ENCODE peak calls at places on chromosomes 5 and 9, in nine cellular contexts. One of them, this sample, is unnamed.

GRCh38 chr9:13448482-13448881 is 169.0 kb upstream of the MPDZ start:
- DNase-seq in lower leg skin: no peak
- DNase-seq in RWPE2: no peak
- DNase-seq in AG09309: no peak
- DNase-seq in cardiac fibroblast: no peak
- DNase-seq in activated B cell treated with CpG ODN at 0.5 μM for 24 hours: no peak
- DNase-seq in AG04449: no peak
- DNase-seq in nephron progenitor cell: no peak
- DNase-seq in ovary: no peak
- DNase-seq in this sample: no peak

GRCh38 chr5:40828021-40828631 is 6.9 kb downstream of the RPL37 start:
- DNase-seq in lower leg skin: no peak
- DNase-seq in RWPE2: no peak
- DNase-seq in AG09309: no peak
- DNase-seq in cardiac fibroblast: no peak
- DNase-seq in activated B cell treated with CpG ODN at 0.5 μM for 24 hours: no peak
- DNase-seq in AG04449: no peak
- DNase-seq in nephron progenitor cell: no peak
- DNase-seq in ovary: no peak
- DNase-seq in this sample: no peak

GRCh38 chr9:16245756-16246440 is 624.6 kb downstream of the BNC2 start:
- DNase-seq in lower leg skin: no peak
- DNase-seq in RWPE2: no peak
- DNase-seq in AG09309: no peak
- DNase-seq in cardiac fibroblast: peak; percentile 68
- DNase-seq in activated B cell treated with CpG ODN at 0.5 μM for 24 hours: no peak
- DNase-seq in AG04449: no peak
- DNase-seq in nephron progenitor cell: no peak
- DNase-seq in ovary: no peak
- DNase-seq in this sample: no peak

GRCh38 chr9:127424669-127424986 is 446 bp downstream of the ZNF79 start:
- DNase-seq in lower leg skin: no peak
- DNase-seq in RWPE2: no peak
- DNase-seq in AG09309: no peak
- DNase-seq in cardiac fibroblast: no peak
- DNase-seq in activated B cell treated with CpG ODN at 0.5 μM for 24 hours: no peak
- DNase-seq in AG04449: no peak
- DNase-seq in nephron progenitor cell: no peak
- DNase-seq in ovary: no peak
- DNase-seq in this sample: no peak

GRCh38 chr5:138955013-138955660 is 80.0 kb upstream of the LRRTM2 start:
- DNase-seq in lower leg skin: no peak
- DNase-seq in RWPE2: peak; percentile 48
- DNase-seq in AG09309: no peak
- DNase-seq in cardiac fibroblast: no peak
- DNase-seq in activated B cell treated with CpG ODN at 0.5 μM for 24 hours: no peak
- DNase-seq in AG04449: no peak
- DNase-seq in nephron progenitor cell: no peak
- DNase-seq in ovary: no peak
- DNase-seq in this sample: no peak

GRCh38 chr5:114411380-114411931 is 49.6 kb downstream of the KCNN2 start:
- DNase-seq in lower leg skin: no peak
- DNase-seq in RWPE2: no peak
- DNase-seq in AG09309: no peak
- DNase-seq in cardiac fibroblast: no peak
- DNase-seq in activated B cell treated with CpG ODN at 0.5 μM for 24 hours: no peak
- DNase-seq in AG04449: no peak
- DNase-seq in nephron progenitor cell: no peak
- DNase-seq in ovary: no peak
- DNase-seq in this sample: no peak

GRCh38 chr5:118791986-118792734 is 196.2 kb downstream of the DTWD2 start:
- DNase-seq in lower leg skin: peak; percentile 30
- DNase-seq in RWPE2: no peak
- DNase-seq in AG09309: peak; percentile 67
- DNase-seq in cardiac fibroblast: peak; percentile 86
- DNase-seq in activated B cell treated with CpG ODN at 0.5 μM for 24 hours: no peak
- DNase-seq in AG04449: peak; percentile 44
- DNase-seq in nephron progenitor cell: peak; percentile 21
- DNase-seq in ovary: no peak
- DNase-seq in this sample: no peak

GRCh38 chr9:129182625-129183494 is 4.8 kb upstream of the IER5L start:
- DNase-seq in lower leg skin: no peak
- DNase-seq in RWPE2: no peak
- DNase-seq in AG09309: no peak
- DNase-seq in cardiac fibroblast: peak; percentile 44
- DNase-seq in activated B cell treated with CpG ODN at 0.5 μM for 24 hours: no peak
- DNase-seq in AG04449: no peak
- DNase-seq in nephron progenitor cell: peak; percentile 68
- DNase-seq in ovary: no peak
- DNase-seq in this sample: no peak

GRCh38 chr9:101705135-101705661 is 33.2 kb downstream of the GRIN3A start:
- DNase-seq in lower leg skin: peak; percentile 15
- DNase-seq in RWPE2: no peak
- DNase-seq in AG09309: no peak
- DNase-seq in cardiac fibroblast: no peak
- DNase-seq in activated B cell treated with CpG ODN at 0.5 μM for 24 hours: no peak
- DNase-seq in AG04449: no peak
- DNase-seq in nephron progenitor cell: peak; percentile 46
- DNase-seq in ovary: peak; percentile 16
- DNase-seq in this sample: no peak

GRCh38 chr5:169416583-169417196 is 115.8 kb upstream of the SLIT3 start:
- DNase-seq in lower leg skin: peak; percentile 36
- DNase-seq in RWPE2: no peak
- DNase-seq in AG09309: peak; percentile 80
- DNase-seq in cardiac fibroblast: peak; percentile 90
- DNase-seq in activated B cell treated with CpG ODN at 0.5 μM for 24 hours: peak; percentile 26
- DNase-seq in AG04449: peak; percentile 83
- DNase-seq in nephron progenitor cell: peak; percentile 57
- DNase-seq in ovary: peak; percentile 16
- DNase-seq in this sample: peak; percentile 76

GRCh38 chr5:123089572-123089970 is 530 bp downstream of the PRDM6 start:
- DNase-seq in lower leg skin: no peak
- DNase-seq in RWPE2: no peak
- DNase-seq in AG09309: no peak
- DNase-seq in cardiac fibroblast: peak; percentile 51
- DNase-seq in activated B cell treated with CpG ODN at 0.5 μM for 24 hours: no peak
- DNase-seq in AG04449: no peak
- DNase-seq in nephron progenitor cell: peak; percentile 61
- DNase-seq in ovary: peak; percentile 70
- DNase-seq in this sample: no peak

GRCh38 chr9:107839371-107839770 is 349.8 kb upstream of the KLF4 start:
- DNase-seq in lower leg skin: no peak
- DNase-seq in RWPE2: no peak
- DNase-seq in AG09309: no peak
- DNase-seq in cardiac fibroblast: no peak
- DNase-seq in activated B cell treated with CpG ODN at 0.5 μM for 24 hours: no peak
- DNase-seq in AG04449: no peak
- DNase-seq in nephron progenitor cell: no peak
- DNase-seq in ovary: no peak
- DNase-seq in this sample: no peak

GRCh38 chr5:135829681-135830383 is 4.6 kb upstream of the SLC25A48 start:
- DNase-seq in lower leg skin: peak; percentile 59
- DNase-seq in RWPE2: peak; percentile 55
- DNase-seq in AG09309: peak; percentile 5
- DNase-seq in cardiac fibroblast: peak; percentile 66
- DNase-seq in activated B cell treated with CpG ODN at 0.5 μM for 24 hours: no peak
- DNase-seq in AG04449: no peak
- DNase-seq in nephron progenitor cell: peak; percentile 82
- DNase-seq in ovary: peak; percentile 25
- DNase-seq in this sample: no peak

GRCh38 chr9:121325387-121325786 is 44.7 kb downstream of the STOM start:
- DNase-seq in lower leg skin: peak; percentile 17
- DNase-seq in RWPE2: no peak
- DNase-seq in AG09309: no peak
- DNase-seq in cardiac fibroblast: no peak
- DNase-seq in activated B cell treated with CpG ODN at 0.5 μM for 24 hours: no peak
- DNase-seq in AG04449: no peak
- DNase-seq in nephron progenitor cell: no peak
- DNase-seq in ovary: no peak
- DNase-seq in this sample: no peak

GRCh38 chr5:151569132-151570046 is 21.7 kb downstream of the FAT2 start:
- DNase-seq in lower leg skin: no peak
- DNase-seq in RWPE2: no peak
- DNase-seq in AG09309: no peak
- DNase-seq in cardiac fibroblast: peak; percentile 34
- DNase-seq in activated B cell treated with CpG ODN at 0.5 μM for 24 hours: no peak
- DNase-seq in AG04449: no peak
- DNase-seq in nephron progenitor cell: no peak
- DNase-seq in ovary: no peak
- DNase-seq in this sample: no peak

DNA sequence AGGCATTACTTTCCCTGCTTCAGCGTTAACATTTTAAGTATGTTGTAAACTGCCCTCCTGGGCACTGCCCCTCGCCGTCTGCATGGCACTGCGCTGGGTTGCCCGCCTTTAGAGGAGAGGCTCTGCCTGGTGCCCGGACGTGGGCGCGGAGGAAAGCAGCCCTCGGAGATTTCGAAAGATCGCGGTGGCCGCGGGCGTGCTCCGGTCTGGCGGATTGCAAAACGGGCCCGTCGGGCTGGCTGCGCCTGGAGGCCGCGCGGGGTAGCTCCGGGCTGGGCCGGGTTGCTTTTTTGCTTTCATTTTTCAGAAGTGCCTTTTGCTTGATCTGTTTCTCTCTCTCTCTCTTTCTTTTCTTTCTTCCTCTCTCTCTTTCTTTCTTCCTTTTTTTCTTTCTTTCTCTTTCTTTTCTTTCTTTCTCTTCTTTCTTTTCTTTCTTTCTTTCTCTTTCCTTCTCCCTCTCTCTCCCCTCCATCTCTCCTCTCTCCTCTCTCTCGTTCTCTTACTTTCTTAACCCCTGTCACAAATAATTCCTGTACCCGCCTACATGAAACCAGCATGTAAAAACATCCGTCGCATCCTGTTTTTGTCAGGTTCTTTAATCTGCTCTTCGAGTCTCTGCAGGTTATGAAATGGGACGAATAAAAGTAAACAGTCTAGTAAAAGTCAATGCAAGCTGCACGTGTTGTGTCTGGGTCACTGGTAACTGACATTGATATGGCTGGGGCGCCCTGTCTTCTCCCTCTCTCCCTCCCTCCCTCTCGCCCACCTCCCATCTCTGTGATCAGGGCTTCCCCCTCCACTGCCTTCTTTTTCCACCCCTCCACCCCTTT is 1.7 kb downstream of the FST start:
- DNase-seq in lower leg skin: peak; percentile 74
- DNase-seq in RWPE2: peak; percentile 83
- DNase-seq in AG09309: no peak
- DNase-seq in cardiac fibroblast: peak; percentile 86
- DNase-seq in activated B cell treated with CpG ODN at 0.5 μM for 24 hours: peak; percentile 40
- DNase-seq in AG04449: no peak
- DNase-seq in nephron progenitor cell: peak; percentile 68
- DNase-seq in ovary: peak; percentile 56
- DNase-seq in this sample: peak; percentile 94
- TF ChIP-seq CTCF in lower leg skin: no peak
- TF ChIP-seq CTCF in RWPE2: no peak
- TF ChIP-seq CTCF in AG09309: no peak
- TF ChIP-seq CTCF in cardiac fibroblast: peak; percentile 35
- TF ChIP-seq CTCF in activated B cell treated with CpG ODN at 0.5 μM for 24 hours: peak; percentile 24
- TF ChIP-seq CTCF in AG04449: peak; percentile 21
- TF ChIP-seq CTCF in nephron progenitor cell: no peak
- TF ChIP-seq CTCF in ovary: peak; percentile 32
- TF ChIP-seq CTCF in this sample: peak; percentile 23

DNA sequence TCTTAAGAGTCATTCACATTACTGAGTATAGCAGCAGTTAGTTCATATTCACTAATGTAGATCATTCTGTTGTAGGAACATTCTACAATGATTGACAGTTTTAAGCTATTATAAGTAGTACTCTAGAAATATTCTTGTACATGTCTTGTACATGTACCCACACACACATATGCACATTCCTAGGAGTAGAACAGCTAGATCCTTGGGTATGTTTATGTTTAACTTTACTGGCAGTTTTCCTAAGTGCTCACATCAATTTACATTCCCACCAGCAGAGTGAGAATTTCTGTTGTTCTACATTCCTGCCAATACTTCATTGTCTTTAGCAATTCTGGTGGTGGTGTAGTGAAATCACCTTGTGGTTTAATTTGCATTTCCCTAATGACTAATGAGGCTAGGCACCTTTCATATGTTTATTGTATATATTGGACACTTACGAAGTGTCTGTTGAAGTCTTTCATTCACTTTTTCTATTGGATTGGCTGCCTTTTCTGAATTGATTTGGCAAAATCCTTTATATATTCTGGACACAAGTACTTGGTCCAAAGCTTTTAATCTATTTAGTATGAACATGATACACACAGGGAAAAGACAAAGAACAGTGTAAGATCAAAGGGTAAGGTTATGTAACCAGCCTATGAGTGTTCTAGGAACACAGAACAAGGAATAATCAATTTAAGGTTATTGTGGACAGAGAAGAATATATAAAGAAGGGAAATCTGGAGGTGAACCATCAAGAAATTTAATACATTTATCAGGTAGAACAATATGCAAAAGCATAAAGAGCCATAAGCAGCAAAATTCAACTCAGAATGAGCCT is 95.6 kb downstream of the MLLT3 start:
- DNase-seq in lower leg skin: no peak
- DNase-seq in RWPE2: no peak
- DNase-seq in AG09309: no peak
- DNase-seq in cardiac fibroblast: peak; percentile 12
- DNase-seq in activated B cell treated with CpG ODN at 0.5 μM for 24 hours: no peak
- DNase-seq in AG04449: no peak
- DNase-seq in nephron progenitor cell: no peak
- DNase-seq in ovary: no peak
- DNase-seq in this sample: no peak
- TF ChIP-seq CTCF in lower leg skin: no peak
- TF ChIP-seq CTCF in RWPE2: no peak
- TF ChIP-seq CTCF in AG09309: no peak
- TF ChIP-seq CTCF in cardiac fibroblast: peak; percentile 29
- TF ChIP-seq CTCF in activated B cell treated with CpG ODN at 0.5 μM for 24 hours: no peak
- TF ChIP-seq CTCF in AG04449: peak; percentile 27
- TF ChIP-seq CTCF in nephron progenitor cell: no peak
- TF ChIP-seq CTCF in ovary: no peak
- TF ChIP-seq CTCF in this sample: no peak

GRCh38 chr9:136264046-136264802 is 18.6 kb upstream of the QSOX2 start:
- DNase-seq in lower leg skin: no peak
- DNase-seq in RWPE2: no peak
- DNase-seq in AG09309: no peak
- DNase-seq in cardiac fibroblast: no peak
- DNase-seq in activated B cell treated with CpG ODN at 0.5 μM for 24 hours: no peak
- DNase-seq in AG04449: no peak
- DNase-seq in nephron progenitor cell: no peak
- DNase-seq in ovary: no peak
- DNase-seq in this sample: no peak
- TF ChIP-seq CTCF in lower leg skin: no peak
- TF ChIP-seq CTCF in RWPE2: no peak
- TF ChIP-seq CTCF in AG09309: no peak
- TF ChIP-seq CTCF in cardiac fibroblast: no peak
- TF ChIP-seq CTCF in activated B cell treated with CpG ODN at 0.5 μM for 24 hours: no peak
- TF ChIP-seq CTCF in AG04449: no peak
- TF ChIP-seq CTCF in nephron progenitor cell: peak; percentile 21
- TF ChIP-seq CTCF in ovary: no peak
- TF ChIP-seq CTCF in this sample: no peak

DNA sequence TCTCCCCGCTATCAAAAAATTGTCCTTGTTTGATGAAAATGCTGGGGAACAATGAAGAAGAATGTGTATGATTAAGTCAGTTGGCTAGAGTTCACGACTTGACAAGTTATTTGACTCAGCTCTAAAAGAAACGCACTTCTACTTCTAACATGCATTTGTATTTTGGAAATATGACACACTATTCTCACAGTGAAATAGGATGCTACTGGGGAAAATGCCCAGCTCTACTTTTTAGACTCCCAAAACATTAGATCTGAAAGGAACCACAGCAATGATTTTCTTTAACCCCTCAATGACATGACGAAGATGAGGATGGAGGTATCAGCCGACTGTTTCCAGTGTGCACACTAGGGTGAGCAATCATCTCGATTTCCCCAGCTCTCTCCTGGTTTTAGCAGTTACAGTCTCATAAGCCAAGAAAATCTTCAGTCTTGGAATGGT is 83.6 kb upstream of the PCSK1 start:
- DNase-seq in lower leg skin: no peak
- DNase-seq in RWPE2: no peak
- DNase-seq in AG09309: no peak
- DNase-seq in cardiac fibroblast: peak; percentile 59
- DNase-seq in activated B cell treated with CpG ODN at 0.5 μM for 24 hours: no peak
- DNase-seq in AG04449: no peak
- DNase-seq in nephron progenitor cell: no peak
- DNase-seq in ovary: no peak
- DNase-seq in this sample: no peak
- TF ChIP-seq CTCF in lower leg skin: no peak
- TF ChIP-seq CTCF in RWPE2: no peak
- TF ChIP-seq CTCF in AG09309: peak; percentile 30
- TF ChIP-seq CTCF in cardiac fibroblast: no peak
- TF ChIP-seq CTCF in activated B cell treated with CpG ODN at 0.5 μM for 24 hours: no peak
- TF ChIP-seq CTCF in AG04449: no peak
- TF ChIP-seq CTCF in nephron progenitor cell: no peak
- TF ChIP-seq CTCF in ovary: no peak
- TF ChIP-seq CTCF in this sample: no peak